ENCODE peak calls at places on chromosomes 16 and 17, in nine cellular contexts. One of them, this sample, is unnamed.
A peak's percentile ranks its signal among the peaks of the same experiment; 100 is the strongest.

GRCh38 chr17:57008958-57009357 is 31.0 kb downstream of the SCPEP1 start:
- DNase-seq in germinal center: no peak
- DNase-seq in dorsolateral prefrontal cortex: no peak
- DNase-seq in naive thymus-derived CD4-positive, alpha-beta T cell: no peak
- DNase-seq in endothelial cell of umbilical vein: no peak
- DNase-seq in CD4-positive, CD25-positive, alpha-beta regulatory T cell: no peak
- DNase-seq in activated gamma-delta T cell treated with anti-CD3 and anti-CD28 coated beads, Interleukin-2, amount 50 U/mL, for 16 hours: no peak
- DNase-seq in left kidney: no peak
- DNase-seq in progenitor cell of endocrine pancreas: no peak
- DNase-seq in this sample: no peak

GRCh38 chr16:87828071-87828971 is 41.0 kb downstream of the SLC7A5 start:
- DNase-seq in germinal center: no peak
- DNase-seq in CD4-positive, CD25-positive, alpha-beta regulatory T cell: no peak
- DNase-seq in naive thymus-derived CD4-positive, alpha-beta T cell: no peak
- DNase-seq in progenitor cell of endocrine pancreas: no peak
- DNase-seq in left kidney: no peak
- DNase-seq in endothelial cell of umbilical vein: no peak
- DNase-seq in activated gamma-delta T cell treated with anti-CD3 and anti-CD28 coated beads, Interleukin-2, amount 50 U/mL, for 16 hours: no peak
- DNase-seq in dorsolateral prefrontal cortex: no peak
- DNase-seq in this sample: no peak

GRCh38 chr16:87297918-87298631 is 19.1 kb downstream of the C16orf95 start:
- DNase-seq in activated gamma-delta T cell treated with anti-CD3 and anti-CD28 coated beads, Interleukin-2, amount 50 U/mL, for 16 hours: peak; percentile 16
- DNase-seq in endothelial cell of umbilical vein: peak; percentile 44
- DNase-seq in naive thymus-derived CD4-positive, alpha-beta T cell: peak; percentile 15
- DNase-seq in germinal center: peak; percentile 62
- DNase-seq in left kidney: peak; percentile 78
- DNase-seq in dorsolateral prefrontal cortex: no peak
- DNase-seq in CD4-positive, CD25-positive, alpha-beta regulatory T cell: peak; percentile 41
- DNase-seq in progenitor cell of endocrine pancreas: peak; percentile 41
- DNase-seq in this sample: no peak

GRCh38 chr17:42103221-42103954 is 5.1 kb upstream of the ZNF385C start:
- DNase-seq in CD4-positive, CD25-positive, alpha-beta regulatory T cell: no peak
- DNase-seq in activated gamma-delta T cell treated with anti-CD3 and anti-CD28 coated beads, Interleukin-2, amount 50 U/mL, for 16 hours: no peak
- DNase-seq in progenitor cell of endocrine pancreas: no peak
- DNase-seq in left kidney: no peak
- DNase-seq in germinal center: no peak
- DNase-seq in naive thymus-derived CD4-positive, alpha-beta T cell: no peak
- DNase-seq in dorsolateral prefrontal cortex: no peak
- DNase-seq in endothelial cell of umbilical vein: no peak
- DNase-seq in this sample: no peak

GRCh38 chr17:2683912-2684311 is 27.7 kb downstream of the CLUH start:
- DNase-seq in activated gamma-delta T cell treated with anti-CD3 and anti-CD28 coated beads, Interleukin-2, amount 50 U/mL, for 16 hours: no peak
- DNase-seq in CD4-positive, CD25-positive, alpha-beta regulatory T cell: no peak
- DNase-seq in left kidney: no peak
- DNase-seq in naive thymus-derived CD4-positive, alpha-beta T cell: no peak
- DNase-seq in progenitor cell of endocrine pancreas: no peak
- DNase-seq in germinal center: no peak
- DNase-seq in endothelial cell of umbilical vein: peak; percentile 19
- DNase-seq in dorsolateral prefrontal cortex: peak; percentile 9
- DNase-seq in this sample: no peak

GRCh38 chr16:51184702-51185433 is 33.8 kb upstream of the SALL1 start:
- DNase-seq in dorsolateral prefrontal cortex: no peak
- DNase-seq in naive thymus-derived CD4-positive, alpha-beta T cell: no peak
- DNase-seq in endothelial cell of umbilical vein: no peak
- DNase-seq in activated gamma-delta T cell treated with anti-CD3 and anti-CD28 coated beads, Interleukin-2, amount 50 U/mL, for 16 hours: no peak
- DNase-seq in germinal center: no peak
- DNase-seq in CD4-positive, CD25-positive, alpha-beta regulatory T cell: no peak
- DNase-seq in left kidney: no peak
- DNase-seq in progenitor cell of endocrine pancreas: no peak
- DNase-seq in this sample: no peak

GRCh38 chr17:60153606-60154355 is 4.0 kb downstream of the CA4 start:
- DNase-seq in dorsolateral prefrontal cortex: no peak
- DNase-seq in germinal center: no peak
- DNase-seq in progenitor cell of endocrine pancreas: no peak
- DNase-seq in left kidney: no peak
- DNase-seq in endothelial cell of umbilical vein: no peak
- DNase-seq in naive thymus-derived CD4-positive, alpha-beta T cell: no peak
- DNase-seq in CD4-positive, CD25-positive, alpha-beta regulatory T cell: no peak
- DNase-seq in activated gamma-delta T cell treated with anti-CD3 and anti-CD28 coated beads, Interleukin-2, amount 50 U/mL, for 16 hours: no peak
- DNase-seq in this sample: no peak

GRCh38 chr16:54602666-54603065 is 316.1 kb upstream of the IRX3 start:
- DNase-seq in left kidney: no peak
- DNase-seq in germinal center: no peak
- DNase-seq in endothelial cell of umbilical vein: no peak
- DNase-seq in CD4-positive, CD25-positive, alpha-beta regulatory T cell: no peak
- DNase-seq in dorsolateral prefrontal cortex: no peak
- DNase-seq in naive thymus-derived CD4-positive, alpha-beta T cell: no peak
- DNase-seq in activated gamma-delta T cell treated with anti-CD3 and anti-CD28 coated beads, Interleukin-2, amount 50 U/mL, for 16 hours: no peak
- DNase-seq in progenitor cell of endocrine pancreas: no peak
- DNase-seq in this sample: no peak

GRCh38 chr17:30905742-30906100 is 317 bp downstream of the TEFM start:
- DNase-seq in CD4-positive, CD25-positive, alpha-beta regulatory T cell: peak; percentile 37
- DNase-seq in endothelial cell of umbilical vein: peak; percentile 31
- DNase-seq in dorsolateral prefrontal cortex: no peak
- DNase-seq in progenitor cell of endocrine pancreas: no peak
- DNase-seq in activated gamma-delta T cell treated with anti-CD3 and anti-CD28 coated beads, Interleukin-2, amount 50 U/mL, for 16 hours: no peak
- DNase-seq in left kidney: peak; percentile 60
- DNase-seq in germinal center: no peak
- DNase-seq in naive thymus-derived CD4-positive, alpha-beta T cell: no peak
- DNase-seq in this sample: no peak

GRCh38 chr17:28379814-28380571 is 8.5 kb downstream of the SARM1 start:
- DNase-seq in CD4-positive, CD25-positive, alpha-beta regulatory T cell: no peak
- DNase-seq in progenitor cell of endocrine pancreas: no peak
- DNase-seq in germinal center: no peak
- DNase-seq in left kidney: no peak
- DNase-seq in activated gamma-delta T cell treated with anti-CD3 and anti-CD28 coated beads, Interleukin-2, amount 50 U/mL, for 16 hours: no peak
- DNase-seq in naive thymus-derived CD4-positive, alpha-beta T cell: no peak
- DNase-seq in dorsolateral prefrontal cortex: no peak
- DNase-seq in endothelial cell of umbilical vein: peak; percentile 75
- DNase-seq in this sample: no peak

GRCh38 chr16:53071748-53072301 is 17.0 kb downstream of the CHD9 start:
- DNase-seq in progenitor cell of endocrine pancreas: no peak
- DNase-seq in CD4-positive, CD25-positive, alpha-beta regulatory T cell: no peak
- DNase-seq in naive thymus-derived CD4-positive, alpha-beta T cell: no peak
- DNase-seq in dorsolateral prefrontal cortex: peak; percentile 42
- DNase-seq in germinal center: no peak
- DNase-seq in endothelial cell of umbilical vein: peak; percentile 88
- DNase-seq in left kidney: peak; percentile 83
- DNase-seq in activated gamma-delta T cell treated with anti-CD3 and anti-CD28 coated beads, Interleukin-2, amount 50 U/mL, for 16 hours: no peak
- DNase-seq in this sample: no peak

GRCh38 chr17:68182940-68183551 is 64.8 kb upstream of the AMZ2 start:
- DNase-seq in endothelial cell of umbilical vein: no peak
- DNase-seq in activated gamma-delta T cell treated with anti-CD3 and anti-CD28 coated beads, Interleukin-2, amount 50 U/mL, for 16 hours: peak; percentile 60
- DNase-seq in germinal center: peak; percentile 57
- DNase-seq in progenitor cell of endocrine pancreas: no peak
- DNase-seq in left kidney: no peak
- DNase-seq in CD4-positive, CD25-positive, alpha-beta regulatory T cell: peak; percentile 87
- DNase-seq in dorsolateral prefrontal cortex: no peak
- DNase-seq in naive thymus-derived CD4-positive, alpha-beta T cell: peak; percentile 67
- DNase-seq in this sample: peak; percentile 52

GRCh38 chr17:63133489-63133888 is 167.5 kb downstream of the TANC2 start:
- DNase-seq in naive thymus-derived CD4-positive, alpha-beta T cell: no peak
- DNase-seq in dorsolateral prefrontal cortex: no peak
- DNase-seq in activated gamma-delta T cell treated with anti-CD3 and anti-CD28 coated beads, Interleukin-2, amount 50 U/mL, for 16 hours: no peak
- DNase-seq in germinal center: no peak
- DNase-seq in left kidney: no peak
- DNase-seq in CD4-positive, CD25-positive, alpha-beta regulatory T cell: no peak
- DNase-seq in progenitor cell of endocrine pancreas: no peak
- DNase-seq in endothelial cell of umbilical vein: no peak
- DNase-seq in this sample: no peak

GRCh38 chr17:35068249-35068648 is 4.7 kb upstream of the RFFL start:
- DNase-seq in naive thymus-derived CD4-positive, alpha-beta T cell: no peak
- DNase-seq in left kidney: no peak
- DNase-seq in germinal center: no peak
- DNase-seq in CD4-positive, CD25-positive, alpha-beta regulatory T cell: no peak
- DNase-seq in dorsolateral prefrontal cortex: no peak
- DNase-seq in endothelial cell of umbilical vein: no peak
- DNase-seq in progenitor cell of endocrine pancreas: no peak
- DNase-seq in activated gamma-delta T cell treated with anti-CD3 and anti-CD28 coated beads, Interleukin-2, amount 50 U/mL, for 16 hours: no peak
- DNase-seq in this sample: no peak

GRCh38 chr16:23182675-23183485 is at the start of gene SCNN1G:
- DNase-seq in left kidney: peak; percentile 72
- DNase-seq in germinal center: peak; percentile 51
- DNase-seq in naive thymus-derived CD4-positive, alpha-beta T cell: no peak
- DNase-seq in CD4-positive, CD25-positive, alpha-beta regulatory T cell: no peak
- DNase-seq in endothelial cell of umbilical vein: no peak
- DNase-seq in dorsolateral prefrontal cortex: no peak
- DNase-seq in progenitor cell of endocrine pancreas: peak; percentile 18
- DNase-seq in activated gamma-delta T cell treated with anti-CD3 and anti-CD28 coated beads, Interleukin-2, amount 50 U/mL, for 16 hours: no peak
- DNase-seq in this sample: no peak

GRCh38 chr17:4584125-4584834 is at the start of gene SMTNL2:
- DNase-seq in germinal center: peak; percentile 50
- DNase-seq in naive thymus-derived CD4-positive, alpha-beta T cell: peak; percentile 6
- DNase-seq in progenitor cell of endocrine pancreas: peak; percentile 33
- DNase-seq in endothelial cell of umbilical vein: no peak
- DNase-seq in CD4-positive, CD25-positive, alpha-beta regulatory T cell: no peak
- DNase-seq in left kidney: peak; percentile 92
- DNase-seq in activated gamma-delta T cell treated with anti-CD3 and anti-CD28 coated beads, Interleukin-2, amount 50 U/mL, for 16 hours: no peak
- DNase-seq in dorsolateral prefrontal cortex: no peak
- DNase-seq in this sample: no peak

GRCh38 chr16:66656547-66656946 is 40.0 kb downstream of the CMTM4 start:
- DNase-seq in left kidney: no peak
- DNase-seq in dorsolateral prefrontal cortex: no peak
- DNase-seq in progenitor cell of endocrine pancreas: no peak
- DNase-seq in naive thymus-derived CD4-positive, alpha-beta T cell: no peak
- DNase-seq in germinal center: no peak
- DNase-seq in activated gamma-delta T cell treated with anti-CD3 and anti-CD28 coated beads, Interleukin-2, amount 50 U/mL, for 16 hours: no peak
- DNase-seq in endothelial cell of umbilical vein: no peak
- DNase-seq in CD4-positive, CD25-positive, alpha-beta regulatory T cell: no peak
- DNase-seq in this sample: no peak

GRCh38 chr17:5971969-5972368 is 98.2 kb upstream of the WSCD1 start:
- DNase-seq in dorsolateral prefrontal cortex: no peak
- DNase-seq in activated gamma-delta T cell treated with anti-CD3 and anti-CD28 coated beads, Interleukin-2, amount 50 U/mL, for 16 hours: no peak
- DNase-seq in naive thymus-derived CD4-positive, alpha-beta T cell: no peak
- DNase-seq in left kidney: no peak
- DNase-seq in germinal center: no peak
- DNase-seq in progenitor cell of endocrine pancreas: no peak
- DNase-seq in endothelial cell of umbilical vein: no peak
- DNase-seq in CD4-positive, CD25-positive, alpha-beta regulatory T cell: no peak
- DNase-seq in this sample: no peak

GRCh38 chr16:69283851-69284250 is 27.3 kb upstream of the VPS4A start:
- DNase-seq in activated gamma-delta T cell treated with anti-CD3 and anti-CD28 coated beads, Interleukin-2, amount 50 U/mL, for 16 hours: no peak
- DNase-seq in dorsolateral prefrontal cortex: no peak
- DNase-seq in CD4-positive, CD25-positive, alpha-beta regulatory T cell: no peak
- DNase-seq in naive thymus-derived CD4-positive, alpha-beta T cell: no peak
- DNase-seq in endothelial cell of umbilical vein: no peak
- DNase-seq in left kidney: no peak
- DNase-seq in germinal center: no peak
- DNase-seq in progenitor cell of endocrine pancreas: no peak
- DNase-seq in this sample: no peak

GRCh38 chr17:7010523-7010922 is 1.9 kb upstream of the RNASEK start:
- DNase-seq in activated gamma-delta T cell treated with anti-CD3 and anti-CD28 coated beads, Interleukin-2, amount 50 U/mL, for 16 hours: no peak
- DNase-seq in dorsolateral prefrontal cortex: no peak
- DNase-seq in progenitor cell of endocrine pancreas: no peak
- DNase-seq in naive thymus-derived CD4-positive, alpha-beta T cell: no peak
- DNase-seq in germinal center: no peak
- DNase-seq in CD4-positive, CD25-positive, alpha-beta regulatory T cell: no peak
- DNase-seq in endothelial cell of umbilical vein: no peak
- DNase-seq in left kidney: no peak
- DNase-seq in this sample: no peak

GRCh38 chr17:37700881-37701280 is 44.0 kb downstream of the HNF1B start:
- DNase-seq in endothelial cell of umbilical vein: no peak
- DNase-seq in naive thymus-derived CD4-positive, alpha-beta T cell: no peak
- DNase-seq in germinal center: no peak
- DNase-seq in left kidney: no peak
- DNase-seq in progenitor cell of endocrine pancreas: no peak
- DNase-seq in dorsolateral prefrontal cortex: no peak
- DNase-seq in CD4-positive, CD25-positive, alpha-beta regulatory T cell: no peak
- DNase-seq in activated gamma-delta T cell treated with anti-CD3 and anti-CD28 coated beads, Interleukin-2, amount 50 U/mL, for 16 hours: no peak
- DNase-seq in this sample: no peak

GRCh38 chr17:2400474-2400866 is 390 bp downstream of the MNT start:
- DNase-seq in naive thymus-derived CD4-positive, alpha-beta T cell: peak; percentile 64
- DNase-seq in CD4-positive, CD25-positive, alpha-beta regulatory T cell: peak; percentile 70
- DNase-seq in progenitor cell of endocrine pancreas: peak; percentile 49
- DNase-seq in left kidney: peak; percentile 79
- DNase-seq in dorsolateral prefrontal cortex: no peak
- DNase-seq in endothelial cell of umbilical vein: peak; percentile 51
- DNase-seq in germinal center: peak; percentile 61
- DNase-seq in activated gamma-delta T cell treated with anti-CD3 and anti-CD28 coated beads, Interleukin-2, amount 50 U/mL, for 16 hours: peak; percentile 51
- DNase-seq in this sample: peak; percentile 62

GRCh38 chr17:1511290-1511689 is 5.1 kb downstream of the INPP5K start:
- DNase-seq in left kidney: no peak
- DNase-seq in progenitor cell of endocrine pancreas: no peak
- DNase-seq in dorsolateral prefrontal cortex: no peak
- DNase-seq in CD4-positive, CD25-positive, alpha-beta regulatory T cell: no peak
- DNase-seq in activated gamma-delta T cell treated with anti-CD3 and anti-CD28 coated beads, Interleukin-2, amount 50 U/mL, for 16 hours: no peak
- DNase-seq in germinal center: no peak
- DNase-seq in naive thymus-derived CD4-positive, alpha-beta T cell: no peak
- DNase-seq in endothelial cell of umbilical vein: peak; percentile 75
- DNase-seq in this sample: no peak

GRCh38 chr16:48562475-48562874 is 47.5 kb downstream of the N4BP1 start:
- DNase-seq in activated gamma-delta T cell treated with anti-CD3 and anti-CD28 coated beads, Interleukin-2, amount 50 U/mL, for 16 hours: no peak
- DNase-seq in germinal center: no peak
- DNase-seq in progenitor cell of endocrine pancreas: no peak
- DNase-seq in endothelial cell of umbilical vein: no peak
- DNase-seq in dorsolateral prefrontal cortex: no peak
- DNase-seq in naive thymus-derived CD4-positive, alpha-beta T cell: no peak
- DNase-seq in left kidney: no peak
- DNase-seq in CD4-positive, CD25-positive, alpha-beta regulatory T cell: no peak
- DNase-seq in this sample: no peak

GRCh38 chr17:67110619-67111018 is 66.3 kb downstream of the CACNG1 start:
- DNase-seq in progenitor cell of endocrine pancreas: no peak
- DNase-seq in CD4-positive, CD25-positive, alpha-beta regulatory T cell: no peak
- DNase-seq in left kidney: no peak
- DNase-seq in germinal center: no peak
- DNase-seq in endothelial cell of umbilical vein: no peak
- DNase-seq in naive thymus-derived CD4-positive, alpha-beta T cell: no peak
- DNase-seq in activated gamma-delta T cell treated with anti-CD3 and anti-CD28 coated beads, Interleukin-2, amount 50 U/mL, for 16 hours: no peak
- DNase-seq in dorsolateral prefrontal cortex: no peak
- DNase-seq in this sample: no peak

GRCh38 chr17:20200016-20200788 is 191.0 kb downstream of the SPECC1 start:
- DNase-seq in activated gamma-delta T cell treated with anti-CD3 and anti-CD28 coated beads, Interleukin-2, amount 50 U/mL, for 16 hours: no peak
- DNase-seq in endothelial cell of umbilical vein: no peak
- DNase-seq in left kidney: no peak
- DNase-seq in CD4-positive, CD25-positive, alpha-beta regulatory T cell: no peak
- DNase-seq in dorsolateral prefrontal cortex: no peak
- DNase-seq in progenitor cell of endocrine pancreas: no peak
- DNase-seq in naive thymus-derived CD4-positive, alpha-beta T cell: no peak
- DNase-seq in germinal center: no peak
- DNase-seq in this sample: no peak

GRCh38 chr17:27216836-27217235 is 77.1 kb upstream of the WSB1 start:
- DNase-seq in endothelial cell of umbilical vein: no peak
- DNase-seq in germinal center: no peak
- DNase-seq in naive thymus-derived CD4-positive, alpha-beta T cell: no peak
- DNase-seq in dorsolateral prefrontal cortex: no peak
- DNase-seq in activated gamma-delta T cell treated with anti-CD3 and anti-CD28 coated beads, Interleukin-2, amount 50 U/mL, for 16 hours: no peak
- DNase-seq in CD4-positive, CD25-positive, alpha-beta regulatory T cell: no peak
- DNase-seq in progenitor cell of endocrine pancreas: no peak
- DNase-seq in left kidney: no peak
- DNase-seq in this sample: no peak

GRCh38 chr17:72515291-72516065 is 394.7 kb downstream of the SOX9 start:
- DNase-seq in CD4-positive, CD25-positive, alpha-beta regulatory T cell: no peak
- DNase-seq in dorsolateral prefrontal cortex: no peak
- DNase-seq in activated gamma-delta T cell treated with anti-CD3 and anti-CD28 coated beads, Interleukin-2, amount 50 U/mL, for 16 hours: no peak
- DNase-seq in endothelial cell of umbilical vein: no peak
- DNase-seq in progenitor cell of endocrine pancreas: no peak
- DNase-seq in left kidney: peak; percentile 76
- DNase-seq in germinal center: no peak
- DNase-seq in naive thymus-derived CD4-positive, alpha-beta T cell: no peak
- DNase-seq in this sample: no peak

GRCh38 chr16:11202260-11203091 is 53.5 kb downstream of the SOCS1 start:
- DNase-seq in progenitor cell of endocrine pancreas: no peak
- DNase-seq in left kidney: no peak
- DNase-seq in naive thymus-derived CD4-positive, alpha-beta T cell: no peak
- DNase-seq in activated gamma-delta T cell treated with anti-CD3 and anti-CD28 coated beads, Interleukin-2, amount 50 U/mL, for 16 hours: no peak
- DNase-seq in endothelial cell of umbilical vein: no peak
- DNase-seq in germinal center: no peak
- DNase-seq in CD4-positive, CD25-positive, alpha-beta regulatory T cell: no peak
- DNase-seq in dorsolateral prefrontal cortex: no peak
- DNase-seq in this sample: no peak

GRCh38 chr17:34997355-34997862 is 17.1 kb downstream of the LIG3 start:
- DNase-seq in naive thymus-derived CD4-positive, alpha-beta T cell: no peak
- DNase-seq in progenitor cell of endocrine pancreas: no peak
- DNase-seq in dorsolateral prefrontal cortex: no peak
- DNase-seq in activated gamma-delta T cell treated with anti-CD3 and anti-CD28 coated beads, Interleukin-2, amount 50 U/mL, for 16 hours: no peak
- DNase-seq in CD4-positive, CD25-positive, alpha-beta regulatory T cell: no peak
- DNase-seq in germinal center: no peak
- DNase-seq in endothelial cell of umbilical vein: peak; percentile 21
- DNase-seq in left kidney: peak; percentile 45
- DNase-seq in this sample: no peak

GRCh38 chr16:67959520-67959919 is 8.9 kb downstream of the SLC12A4 start:
- DNase-seq in naive thymus-derived CD4-positive, alpha-beta T cell: no peak
- DNase-seq in progenitor cell of endocrine pancreas: no peak
- DNase-seq in left kidney: no peak
- DNase-seq in dorsolateral prefrontal cortex: no peak
- DNase-seq in endothelial cell of umbilical vein: no peak
- DNase-seq in germinal center: no peak
- DNase-seq in CD4-positive, CD25-positive, alpha-beta regulatory T cell: no peak
- DNase-seq in activated gamma-delta T cell treated with anti-CD3 and anti-CD28 coated beads, Interleukin-2, amount 50 U/mL, for 16 hours: no peak
- DNase-seq in this sample: no peak

This sample was measured in stimulated activated CD8-positive, alpha-beta memory T cell treated with anti-CD3 and anti-CD28 coated beads, Interleukin-15, amount 100 ng/mL, for 48 hours.